ENCODE peak calls at places on chromosomes 2 and 18, in four cellular contexts. A, O, K and I are unnamed samples.
A peak's percentile ranks its signal among the peaks of the same experiment; 100 is the strongest.

GRCh38 chr2:120596191-120596781 is 139.4 kb upstream of the GLI2 start:
- DNase-seq in A (no peak), O (no peak), K (peak; percentile 42), I (no peak)

GRCh38 chr2:38377501-38378258 is 607 bp upstream of the ATL2 start:
- DNase-seq in O (no peak), K (peak; percentile 78), A (peak; percentile 22), I (peak; percentile 92)

GRCh38 chr18:76667603-76668002 is 154.8 kb upstream of the ZNF236 start:
- DNase-seq in A (no peak), K (no peak), O (no peak), I (no peak)

GRCh38 chr2:236627846-236628245 is 58.2 kb downstream of the ACKR3 start:
- DNase-seq in A (no peak), K (no peak), O (no peak), I (no peak)

GRCh38 chr18:45201029-45201428 is 414.2 kb upstream of the SLC14A2 start:
- DNase-seq in A (no peak), K (no peak), O (no peak), I (no peak)

GRCh38 chr2:105140237-105140568 is 101.3 kb upstream of the GPR45 start:
- DNase-seq in A (no peak), K (no peak), O (no peak), I (no peak)

GRCh38 chr18:48073231-48073930 is 142.9 kb upstream of the SMAD2 start:
- DNase-seq in A (no peak), O (peak; percentile 17), K (peak; percentile 79), I (no peak)

GRCh38 chr2:164560181-164560792 is 61.0 kb downstream of the GRB14 start:
- DNase-seq in A (peak; percentile 66), O (peak; percentile 26), K (peak; percentile 57), I (no peak)

GRCh38 chr2:28366496-28367282 is 26.0 kb upstream of the FOSL2 start:
- DNase-seq in K (no peak), O (no peak), A (peak; percentile 34), I (peak; percentile 96)

GRCh38 chr2:108542071-108542470 is 7.8 kb downstream of the LIMS1 start:
- DNase-seq in O (no peak), A (no peak), K (peak; percentile 86), I (no peak)

GRCh38 chr2:25698752-25699151 is 25.4 kb upstream of the DTNB start:
- DNase-seq in A (no peak), O (no peak), K (no peak), I (peak; percentile 19)

GRCh38 chr2:113309655-113310387 is 31.1 kb upstream of the PAX8 start:
- DNase-seq in K (peak; percentile 60), A (no peak), O (no peak), I (no peak)

GRCh38 chr18:45521777-45522176 is 93.5 kb upstream of the SLC14A2 start:
- DNase-seq in O (no peak), A (no peak), K (peak; percentile 94), I (no peak)

GRCh38 chr2:137924019-137924418 is 40.3 kb upstream of the HNMT start:
- DNase-seq in K (no peak), A (peak; percentile 45), O (no peak), I (no peak)

GRCh38 chr2:20573611-20574422 is 77.1 kb downstream of the HS1BP3 start:
- DNase-seq in A (no peak), K (peak; percentile 76), O (no peak), I (no peak)

GRCh38 chr18:38330573-38330972 is 765.0 kb upstream of the CELF4 start:
- DNase-seq in A (no peak), O (no peak), K (no peak), I (no peak)

GRCh38 chr18:8301427-8302172 is 307.6 kb upstream of the RAB12 start:
- DNase-seq in K (no peak), O (peak; percentile 30), A (no peak), I (no peak)

GRCh38 chr18:45802814-45803492 is 22.5 kb upstream of the SIGLEC15 start:
- DNase-seq in O (no peak), A (no peak), K (peak; percentile 99), I (peak; percentile 100)

GRCh38 chr2:160429248-160430000 is 64.2 kb downstream of the RBMS1 start:
- DNase-seq in O (peak; percentile 24), A (peak; percentile 82), K (peak; percentile 65), I (peak; percentile 38)

GRCh38 chr2:173196638-173197037 is 121.0 kb downstream of the MAP3K20 start:
- DNase-seq in O (peak; percentile 19), K (no peak), A (no peak), I (no peak)
- H3K4me1 ChIP-seq in O (peaks cover 46% of the 10 kb centered on the region), K (peaks cover 33% of the 10 kb centered on the region), A (no peaks in the 10 kb centered on the region), I (peaks cover 7% of the 10 kb centered on the region)

DNA sequence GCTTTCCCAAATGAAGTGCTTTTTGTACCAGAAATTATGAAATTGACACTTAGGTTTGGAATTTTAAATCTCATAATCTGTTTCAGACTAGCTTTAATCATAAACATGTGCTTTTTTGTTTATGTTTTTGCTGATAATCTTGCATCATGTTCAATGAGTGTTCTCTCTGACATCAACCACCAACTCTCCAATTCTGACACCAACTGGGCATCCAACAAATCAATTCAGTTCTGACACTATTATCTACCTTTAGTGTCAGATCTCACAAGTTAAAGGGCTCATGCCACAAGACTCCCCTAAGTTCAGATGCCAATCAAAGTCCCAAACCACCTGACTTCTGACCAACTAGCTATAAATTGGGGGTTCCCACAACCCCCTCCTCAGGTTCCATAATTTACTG is 19.6 kb downstream of the PELI1 start:
- DNase-seq in A (no peak), O (no peak), K (no peak), I (no peak)
- H3F3A ChIP-seq in A (no peaks in the 10 kb centered on the region), O (no peaks in the 10 kb centered on the region), K (peaks cover 6% of the 10 kb centered on the region), I (no peaks in the 10 kb centered on the region)

DNA sequence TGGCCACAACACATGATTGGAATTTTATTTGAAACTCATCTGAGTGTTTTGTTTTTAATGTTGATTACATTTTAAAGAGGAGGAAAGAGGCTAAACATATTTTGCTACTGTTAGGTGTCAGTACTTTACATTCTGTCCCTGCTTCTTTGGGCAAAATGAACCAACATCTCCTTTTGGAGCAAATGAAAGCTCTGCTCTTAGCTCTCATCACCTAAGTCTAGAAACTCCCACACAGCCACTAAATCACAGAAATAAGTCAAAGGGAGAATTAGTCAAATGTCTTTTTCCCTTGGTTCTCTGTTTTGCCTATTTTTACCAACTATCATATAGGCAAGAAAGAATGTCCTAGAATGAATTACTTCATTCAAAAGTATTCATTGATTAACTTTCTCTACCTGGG is 666.8 kb downstream of the RNF144A start:
- DNase-seq in O (no peak), K (no peak), A (no peak), I (no peak)
- H3K79me2 ChIP-seq in O (no peaks in the 10 kb centered on the region), K (no peaks in the 10 kb centered on the region), A (no peaks in the 10 kb centered on the region), I (no peaks in the 10 kb centered on the region)

GRCh38 chr2:2777213-2777612 is 446.1 kb upstream of the MYT1L start:
- DNase-seq in A (no peak), K (no peak), O (no peak), I (no peak)

GRCh38 chr2:2773692-2774091 is 442.6 kb upstream of the MYT1L start:
- DNase-seq in K (no peak), O (no peak), A (no peak), I (no peak)

GRCh38 chr2:2777876-2778275 is 446.8 kb upstream of the MYT1L start:
- DNase-seq in K (no peak), A (no peak), O (no peak), I (no peak)

GRCh38 chr2:2771721-2772411 is 440.8 kb upstream of the MYT1L start:
- DNase-seq in K (no peak), A (no peak), O (no peak), I (no peak)

DNA sequence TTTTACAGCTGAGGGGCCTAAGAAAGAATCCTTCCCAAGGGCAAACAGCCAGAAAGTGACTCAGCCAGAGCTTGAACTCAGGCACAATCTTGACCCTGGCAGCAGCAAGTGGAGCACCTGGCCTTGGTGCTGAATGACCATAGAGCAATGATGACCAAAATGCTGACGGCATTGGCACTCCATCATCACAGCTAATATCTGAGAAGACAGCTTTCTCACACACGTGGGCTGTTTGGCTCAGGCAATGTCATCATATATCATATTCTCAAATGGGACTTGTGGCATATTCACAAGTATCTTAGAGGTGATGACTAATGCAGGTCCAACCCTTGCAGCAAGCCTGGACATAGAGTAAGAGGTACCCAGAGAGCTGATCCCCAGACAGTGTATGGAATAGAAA is 443.9 kb upstream of the MYT1L start:
- DNase-seq in A (no peak), K (no peak), O (no peak), I (no peak)
- H3K4me1 ChIP-seq in A (no peaks in the 10 kb centered on the region), K (no peaks in the 10 kb centered on the region), O (peaks cover 6% of the 10 kb centered on the region), I (no peaks in the 10 kb centered on the region)

GRCh38 chr2:57941826-57942225 is 104.8 kb upstream of the VRK2 start:
- DNase-seq in O (no peak), A (no peak), K (no peak), I (no peak)

GRCh38 chr2:57947398-57947797 is 99.2 kb upstream of the VRK2 start:
- DNase-seq in A (no peak), O (no peak), K (peak; percentile 10), I (no peak)

GRCh38 chr2:57937456-57937855 is 109.2 kb upstream of the VRK2 start:
- DNase-seq in A (no peak), K (peak; percentile 22), O (no peak), I (no peak)

GRCh38 chr2:57943271-57943670 is 103.3 kb upstream of the VRK2 start:
- DNase-seq in K (peak; percentile 74), O (no peak), A (no peak), I (no peak)
- H3F3A ChIP-seq in K (no peaks in the 10 kb centered on the region), O (no peaks in the 10 kb centered on the region), A (no peaks in the 10 kb centered on the region), I (no peaks in the 10 kb centered on the region)

DNA sequence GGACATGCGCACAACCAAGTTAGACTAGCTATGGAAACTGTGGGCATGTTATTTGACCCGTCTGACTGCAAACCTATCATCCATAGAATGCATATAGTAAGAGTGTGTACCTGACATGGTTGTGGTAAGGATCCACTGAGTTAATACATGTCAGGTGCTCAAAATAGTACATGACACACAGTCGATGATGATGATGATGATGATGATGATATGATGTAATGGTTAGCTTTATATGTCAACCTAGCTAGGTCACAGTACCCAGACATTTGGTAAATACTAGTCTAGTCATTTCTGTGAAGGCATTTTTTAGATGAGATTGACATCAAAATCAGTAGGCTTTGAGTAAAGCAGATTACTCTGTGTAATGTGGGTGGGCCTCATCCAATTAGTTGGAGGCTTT is 204.1 kb downstream of the AFF3 start:
- DNase-seq in A (no peak), K (no peak), O (no peak), I (no peak)
- H3K79me2 ChIP-seq in A (no peaks in the 10 kb centered on the region), K (no peaks in the 10 kb centered on the region), O (no peaks in the 10 kb centered on the region), I (no peaks in the 10 kb centered on the region)